ENCODE peak calls at places on chromosomes 3 and 15, in eight cellular contexts. One of them, this sample, is unnamed.
A peak's percentile ranks its signal among the peaks of the same experiment; 100 is the strongest.

GRCh38 chr3:81602781-81603180 is 158.7 kb downstream of the GBE1 start:
- DNase-seq in stomach: no peak
- DNase-seq in transverse colon: no peak
- DNase-seq in ovary: no peak
- DNase-seq in sigmoid colon: no peak
- DNase-seq in HepG2: no peak
- DNase-seq in SK-N-SH: no peak
- DNase-seq in K562: no peak
- DNase-seq in this sample: no peak

GRCh38 chr15:53522878-53523455 is 236.5 kb downstream of the WDR72 start:
- DNase-seq in HepG2: no peak
- DNase-seq in K562: no peak
- DNase-seq in transverse colon: no peak
- DNase-seq in stomach: no peak
- DNase-seq in SK-N-SH: no peak
- DNase-seq in ovary: no peak
- DNase-seq in sigmoid colon: no peak
- DNase-seq in this sample: no peak

GRCh38 chr3:42097166-42097946 is 6.2 kb downstream of the TRAK1 start:
- DNase-seq in HepG2: no peak
- DNase-seq in ovary: no peak
- DNase-seq in K562: no peak
- DNase-seq in SK-N-SH: no peak
- DNase-seq in transverse colon: no peak
- DNase-seq in stomach: no peak
- DNase-seq in sigmoid colon: no peak
- DNase-seq in this sample: no peak

GRCh38 chr15:62624541-62625399 is 417.8 kb upstream of the TPM1 start:
- DNase-seq in HepG2: no peak
- DNase-seq in transverse colon: no peak
- DNase-seq in K562: no peak
- DNase-seq in sigmoid colon: no peak
- DNase-seq in ovary: peak; percentile 39
- DNase-seq in SK-N-SH: no peak
- DNase-seq in stomach: no peak
- DNase-seq in this sample: no peak

GRCh38 chr15:90884719-90885431 is 571 bp downstream of the FES start:
- DNase-seq in HepG2: no peak
- DNase-seq in ovary: peak; percentile 48
- DNase-seq in stomach: no peak
- DNase-seq in sigmoid colon: no peak
- DNase-seq in K562: no peak
- DNase-seq in SK-N-SH: no peak
- DNase-seq in transverse colon: no peak
- DNase-seq in this sample: no peak

GRCh38 chr3:86973440-86973839 is 17.5 kb downstream of the VGLL3 start:
- DNase-seq in transverse colon: no peak
- DNase-seq in ovary: no peak
- DNase-seq in stomach: no peak
- DNase-seq in sigmoid colon: no peak
- DNase-seq in SK-N-SH: no peak
- DNase-seq in HepG2: no peak
- DNase-seq in K562: no peak
- DNase-seq in this sample: no peak

GRCh38 chr3:194990454-194991337 is 280.3 kb downstream of the XXYLT1 start:
- DNase-seq in transverse colon: no peak
- DNase-seq in HepG2: no peak
- DNase-seq in K562: no peak
- DNase-seq in stomach: no peak
- DNase-seq in sigmoid colon: no peak
- DNase-seq in SK-N-SH: no peak
- DNase-seq in ovary: no peak
- DNase-seq in this sample: no peak

GRCh38 chr3:129577356-129577755 is 29.1 kb downstream of the PLXND1 start:
- DNase-seq in sigmoid colon: no peak
- DNase-seq in K562: no peak
- DNase-seq in transverse colon: peak; percentile 42
- DNase-seq in ovary: no peak
- DNase-seq in stomach: no peak
- DNase-seq in HepG2: no peak
- DNase-seq in SK-N-SH: peak; percentile 77
- DNase-seq in this sample: peak; percentile 62

DNA sequence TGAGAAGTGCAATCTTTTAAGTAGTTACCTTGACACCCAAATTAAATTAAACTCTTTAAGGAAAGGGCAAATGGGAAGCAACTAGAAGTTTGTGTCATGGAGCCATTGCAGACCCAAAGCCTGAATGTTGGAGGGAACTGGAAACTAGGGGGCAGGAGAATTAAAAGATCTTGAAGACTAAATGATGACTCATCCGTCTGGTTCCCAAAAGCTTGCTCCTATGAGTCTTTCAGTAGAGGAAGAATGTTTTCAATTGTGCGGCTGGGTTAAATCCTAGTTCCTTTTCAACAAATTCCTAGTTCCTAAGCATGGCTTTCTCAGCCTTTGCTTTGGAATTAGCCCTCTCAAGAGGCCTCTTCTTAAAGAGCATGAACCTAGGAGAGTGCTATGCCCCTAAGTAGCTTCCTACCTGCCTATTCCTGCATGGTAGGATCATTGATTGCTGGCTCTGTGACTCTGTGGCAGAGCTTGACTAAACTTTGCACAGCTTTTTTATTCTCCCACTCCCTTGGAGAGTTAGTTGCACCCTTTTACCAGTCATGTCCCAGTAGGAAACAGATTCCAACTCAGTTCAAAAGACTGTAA is 17.7 kb downstream of the CLEC3B start:
- DNase-seq in HepG2: no peak
- DNase-seq in ovary: no peak
- DNase-seq in stomach: no peak
- DNase-seq in K562: peak; percentile 47
- DNase-seq in sigmoid colon: no peak
- DNase-seq in transverse colon: no peak
- DNase-seq in SK-N-SH: no peak
- DNase-seq in this sample: no peak
- H3K36me3 ChIP-seq in HepG2: no peaks in the 10 kb centered on the region
- H3K36me3 ChIP-seq in ovary: no peaks in the 10 kb centered on the region
- H3K36me3 ChIP-seq in stomach: no peaks in the 10 kb centered on the region
- H3K36me3 ChIP-seq in K562: no peaks in the 10 kb centered on the region
- H3K36me3 ChIP-seq in sigmoid colon: no peaks in the 10 kb centered on the region
- H3K36me3 ChIP-seq in transverse colon: no peaks in the 10 kb centered on the region
- H3K36me3 ChIP-seq in SK-N-SH: no peaks in the 10 kb centered on the region
- H3K36me3 ChIP-seq in this sample: no peaks in the 10 kb centered on the region

GRCh38 chr15:67510597-67511225 is 10.2 kb upstream of the C15orf61 start:
- DNase-seq in HepG2: no peak
- DNase-seq in stomach: no peak
- DNase-seq in SK-N-SH: no peak
- DNase-seq in ovary: no peak
- DNase-seq in sigmoid colon: no peak
- DNase-seq in K562: no peak
- DNase-seq in transverse colon: no peak
- DNase-seq in this sample: no peak
- TF ChIP-seq EP300 in HepG2: no peak
- TF ChIP-seq EP300 in stomach: no peak
- TF ChIP-seq EP300 in SK-N-SH: no peak
- TF ChIP-seq EP300 in ovary: no peak
- TF ChIP-seq EP300 in sigmoid colon: no peak
- TF ChIP-seq EP300 in K562: no peak
- TF ChIP-seq EP300 in transverse colon: no peak
- TF ChIP-seq EP300 in this sample: no peak

GRCh38 chr3:102443021-102443420 is 8.2 kb downstream of the ZPLD1 start:
- DNase-seq in HepG2: no peak
- DNase-seq in ovary: no peak
- DNase-seq in SK-N-SH: no peak
- DNase-seq in transverse colon: no peak
- DNase-seq in stomach: no peak
- DNase-seq in sigmoid colon: no peak
- DNase-seq in K562: no peak
- DNase-seq in this sample: no peak
- H3K4me1 ChIP-seq in HepG2: no peaks in the 10 kb centered on the region
- H3K4me1 ChIP-seq in ovary: no peaks in the 10 kb centered on the region
- H3K4me1 ChIP-seq in SK-N-SH: peaks cover 13% of the 10 kb centered on the region
- H3K4me1 ChIP-seq in transverse colon: no peaks in the 10 kb centered on the region
- H3K4me1 ChIP-seq in stomach: no peaks in the 10 kb centered on the region
- H3K4me1 ChIP-seq in sigmoid colon: no peaks in the 10 kb centered on the region
- H3K4me1 ChIP-seq in K562: no peaks in the 10 kb centered on the region
- H3K4me1 ChIP-seq in this sample: no peaks in the 10 kb centered on the region

DNA sequence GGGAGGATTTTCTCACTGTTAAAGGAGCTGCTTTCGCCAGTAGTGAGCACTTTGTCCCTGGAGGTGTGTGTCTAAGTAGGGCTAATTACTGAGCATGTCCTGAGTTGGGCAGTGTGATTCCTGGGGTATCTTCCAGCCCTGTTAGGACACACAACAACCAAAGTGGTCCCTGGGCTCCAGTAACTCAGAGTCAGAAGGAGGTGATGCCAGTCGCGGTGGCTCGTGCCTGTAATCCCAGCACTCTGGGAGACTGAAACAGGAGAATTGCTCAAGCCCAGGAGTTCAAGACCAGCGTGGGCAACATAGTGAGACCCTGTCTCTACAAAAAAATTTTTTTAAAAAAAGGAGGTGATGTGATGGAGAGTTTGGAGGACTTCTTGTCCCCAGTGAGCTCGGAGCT is 37.5 kb downstream of the PML start:
- DNase-seq in ovary: no peak
- DNase-seq in SK-N-SH: no peak
- DNase-seq in HepG2: no peak
- DNase-seq in sigmoid colon: peak; percentile 26
- DNase-seq in stomach: no peak
- DNase-seq in transverse colon: no peak
- DNase-seq in K562: no peak
- DNase-seq in this sample: no peak
- H3K36me3 ChIP-seq in ovary: no peaks in the 10 kb centered on the region
- H3K36me3 ChIP-seq in SK-N-SH: peaks cover 6% of the 10 kb centered on the region
- H3K36me3 ChIP-seq in HepG2: peaks cover 24% of the 10 kb centered on the region
- H3K36me3 ChIP-seq in sigmoid colon: peaks cover 28% of the 10 kb centered on the region
- H3K36me3 ChIP-seq in stomach: peaks cover 80% of the 10 kb centered on the region
- H3K36me3 ChIP-seq in transverse colon: peaks cover 8% of the 10 kb centered on the region
- H3K36me3 ChIP-seq in K562: peaks cover 64% of the 10 kb centered on the region
- H3K36me3 ChIP-seq in this sample: peaks cover 73% of the 10 kb centered on the region

DNA sequence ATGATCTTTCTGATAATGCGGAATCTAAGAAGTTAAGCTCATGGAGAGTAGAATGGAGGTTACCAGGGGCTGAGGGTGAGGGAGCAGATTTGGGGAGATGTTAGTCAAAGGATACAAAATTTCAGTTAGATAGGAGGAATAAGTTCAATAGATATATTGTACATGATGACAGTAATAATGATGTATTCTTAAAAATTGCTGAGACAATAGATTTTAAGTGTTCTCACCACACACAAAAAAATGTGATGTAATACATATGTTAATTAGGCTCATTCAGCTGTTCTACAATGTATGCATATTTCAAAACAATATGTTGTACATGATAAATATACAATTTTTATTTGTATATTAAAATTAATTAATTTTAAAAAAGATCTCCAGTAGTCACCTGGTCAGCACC is 81.4 kb downstream of the PGPEP1L start:
- DNase-seq in ovary: no peak
- DNase-seq in SK-N-SH: no peak
- DNase-seq in sigmoid colon: no peak
- DNase-seq in HepG2: no peak
- DNase-seq in K562: no peak
- DNase-seq in transverse colon: no peak
- DNase-seq in stomach: no peak
- DNase-seq in this sample: no peak
- TF ChIP-seq EP300 in ovary: no peak
- TF ChIP-seq EP300 in SK-N-SH: no peak
- TF ChIP-seq EP300 in sigmoid colon: no peak
- TF ChIP-seq EP300 in HepG2: no peak
- TF ChIP-seq EP300 in K562: no peak
- TF ChIP-seq EP300 in transverse colon: no peak
- TF ChIP-seq EP300 in stomach: no peak
- TF ChIP-seq EP300 in this sample: no peak

GRCh38 chr3:48507256-48508061 is 3.5 kb upstream of the SHISA5 start:
- DNase-seq in sigmoid colon: no peak
- DNase-seq in K562: peak; percentile 38
- DNase-seq in HepG2: peak; percentile 74
- DNase-seq in SK-N-SH: peak; percentile 86
- DNase-seq in transverse colon: peak; percentile 67
- DNase-seq in ovary: no peak
- DNase-seq in stomach: peak; percentile 76
- DNase-seq in this sample: peak; percentile 11
- H3K4me1 ChIP-seq in sigmoid colon: peaks cover 22% of the 10 kb centered on the region
- H3K4me1 ChIP-seq in K562: peaks cover 27% of the 10 kb centered on the region
- H3K4me1 ChIP-seq in HepG2: peaks cover 46% of the 10 kb centered on the region
- H3K4me1 ChIP-seq in SK-N-SH: peaks cover 30% of the 10 kb centered on the region
- H3K4me1 ChIP-seq in transverse colon: peaks cover 15% of the 10 kb centered on the region
- H3K4me1 ChIP-seq in ovary: peaks cover 13% of the 10 kb centered on the region
- H3K4me1 ChIP-seq in stomach: peaks cover 27% of the 10 kb centered on the region
- H3K4me1 ChIP-seq in this sample: peaks cover 12% of the 10 kb centered on the region